ENCODE peak calls at places on chromosomes 13 and 19, in ten cellular contexts. K, T, B, J, Y, P, I, A, Z and C are unnamed samples.

GRCh38 chr13:84500016-84500415 is 617.7 kb upstream of the SLITRK1 start:
- DNase-seq in I (no peak), K (no peak), P (no peak), Z (no peak), A (no peak), T (no peak), J (no peak), Y (no peak), B (peak), C (no peak)

GRCh38 chr19:19656451-19657396 is 6.8 kb downstream of the ATP13A1 start:
- DNase-seq in K (no peak), Y (no peak), B (no peak), J (no peak), Z (no peak), A (no peak), P (no peak), I (no peak), T (no peak), C (no peak)

GRCh38 chr19:18456974-18457373 is 19.0 kb upstream of the ISYNA1 start:
- DNase-seq in B (no peak), Y (no peak), I (no peak), Z (no peak), A (no peak), T (no peak), J (peak), P (no peak), K (peak), C (no peak)

GRCh38 chr13:76048126-76048525 is 412.0 kb downstream of the LMO7 start:
- DNase-seq in Y (no peak), T (no peak), P (no peak), J (no peak), B (no peak), A (no peak), Z (no peak), I (no peak), K (no peak), C (no peak)

GRCh38 chr13:19959141-19959830 is 759 bp downstream of the ZMYM2 start:
- DNase-seq in Y (no peak), P (peak), J (no peak), I (peak), T (peak), K (peak), Z (peak), A (peak), B (peak), C (peak)

GRCh38 chr13:106529415-106530208 is 5.8 kb downstream of the EFNB2 start:
- DNase-seq in P (no peak), Y (no peak), J (no peak), Z (no peak), A (no peak), T (no peak), I (no peak), K (no peak), B (no peak), C (no peak)

GRCh38 chr13:107450931-107451330 is 764.4 kb downstream of the LIG4 start:
- DNase-seq in Y (no peak), K (no peak), J (no peak), T (no peak), Z (no peak), A (no peak), P (no peak), I (no peak), B (peak), C (no peak)

GRCh38 chr19:18933297-18933696 is 7.7 kb downstream of the HOMER3 start:
- DNase-seq in B (no peak), T (no peak), K (no peak), I (no peak), Y (no peak), J (no peak), P (no peak), Z (no peak), A (no peak), C (no peak)

GRCh38 chr13:82330499-82330898 is 1551.8 kb downstream of the SLITRK1 start:
- DNase-seq in K (no peak), Y (no peak), I (no peak), A (no peak), J (peak), T (no peak), Z (no peak), B (peak), P (no peak), C (no peak)

GRCh38 chr13:85241045-85241444 is 558.2 kb downstream of the SLITRK6 start:
- DNase-seq in Y (no peak), T (no peak), Z (no peak), I (no peak), P (no peak), K (no peak), B (peak), J (no peak), A (no peak), C (no peak)

GRCh38 chr19:51387924-51388389 is at the start of gene LIM2:
- DNase-seq in K (no peak), A (no peak), B (no peak), I (no peak), J (no peak), P (no peak), Z (no peak), Y (no peak), T (no peak), C (no peak)

GRCh38 chr13:30465541-30466357 is at the start of gene HMGB1:
- DNase-seq in I (peak), Z (peak), P (peak), A (peak), B (peak), K (peak), T (peak), Y (peak), J (peak), C (peak)

GRCh38 chr19:43555185-43555770 is 20.0 kb downstream of the XRCC1 start:
- DNase-seq in T (peak), B (peak), I (peak), Y (no peak), K (peak), P (peak), A (peak), J (peak), Z (peak), C (no peak)

GRCh38 chr19:40279120-40279551 is 6.0 kb downstream of the AKT2 start:
- DNase-seq in T (no peak), Z (no peak), J (no peak), B (peak), Y (no peak), P (no peak), K (peak), A (no peak), I (no peak), C (no peak)

GRCh38 chr19:15330801-15331418 is 1.4 kb downstream of the BRD4 start:
- DNase-seq in B (peak), I (no peak), Z (no peak), K (no peak), T (no peak), Y (no peak), P (no peak), J (no peak), A (no peak), C (no peak)

GRCh38 chr19:48741222-48741999 is 1.0 kb upstream of the RASIP1 start:
- DNase-seq in Y (no peak), Z (no peak), I (no peak), P (no peak), J (peak), T (no peak), A (no peak), K (no peak), B (no peak), C (no peak)

GRCh38 chr19:18606281-18607221 is at the start of gene CRLF1:
- DNase-seq in K (no peak), J (no peak), I (no peak), A (no peak), B (no peak), Y (no peak), P (no peak), Z (no peak), T (no peak), C (no peak)

GRCh38 chr13:26372747-26373146 is 118.8 kb downstream of the CDK8 start:
- DNase-seq in J (no peak), A (no peak), T (no peak), Y (no peak), B (no peak), K (no peak), I (peak), P (peak), Z (peak), C (no peak)

GRCh38 chr13:19862511-19863313 is 737 bp downstream of the ZMYM5 start:
- DNase-seq in Y (no peak), A (peak), K (peak), I (peak), T (peak), B (peak), P (peak), Z (peak), J (peak), C (no peak)

GRCh38 chr13:110756268-110756667 is 42.8 kb downstream of the ING1 start:
- DNase-seq in I (no peak), B (peak), Y (no peak), Z (no peak), A (no peak), K (no peak), J (no peak), T (no peak), P (no peak), C (no peak)

GRCh38 chr13:64959276-64959675 is 2270.9 kb downstream of the PCDH9 start:
- DNase-seq in I (no peak), A (no peak), P (no peak), K (no peak), B (no peak), Z (no peak), T (no peak), J (no peak), Y (no peak), C (no peak)